ENCODE peak calls at places on chromosome 2, in four cellular contexts. S is lung, X is K562, G is Peyer's patch. A is an unnamed sample.

GRCh38 chr2:20198796-20199361 is 26.1 kb downstream of the SDC1 start:
- DNase-seq in X (no peak), S (peak; percentile 46), G (no peak), A (no peak)

GRCh38 chr2:51717318-51717717 is 685.4 kb upstream of the NRXN1 start:
- DNase-seq in S (no peak), G (no peak), X (no peak), A (no peak)

GRCh38 chr2:61426267-61426897 is 44.5 kb downstream of the USP34 start:
- DNase-seq in X (peak; percentile 67), G (peak; percentile 76), S (peak; percentile 54), A (no peak)

GRCh38 chr2:161965994-161966393 is 108.0 kb downstream of the DPP4 start:
- DNase-seq in G (no peak), X (no peak), S (no peak), A (no peak)

GRCh38 chr2:6077585-6077984 is 385.4 kb downstream of the SOX11 start:
- DNase-seq in S (no peak), X (no peak), G (no peak), A (no peak)

GRCh38 chr2:131152065-131152464 is 46.9 kb downstream of the PLEKHB2 start:
- DNase-seq in S (peak; percentile 22), X (no peak), G (no peak), A (no peak)

GRCh38 chr2:240462704-240463273 is 27.3 kb downstream of the GPC1 start:
- DNase-seq in G (no peak), X (no peak), S (no peak), A (no peak)

GRCh38 chr2:26086155-26086634 is 52.3 kb downstream of the RAB10 start:
- DNase-seq in S (no peak), G (no peak), X (no peak), A (no peak)

GRCh38 chr2:75493230-75493629 is 67.5 kb downstream of the EVA1A start:
- DNase-seq in G (no peak), S (no peak), X (no peak), A (no peak)

GRCh38 chr2:124908411-124908810 is 883.3 kb downstream of the CNTNAP5 start:
- DNase-seq in G (no peak), X (no peak), S (no peak), A (no peak)

GRCh38 chr2:81007104-81007503 is 702.6 kb upstream of the LRRTM1 start:
- DNase-seq in S (no peak), X (no peak), G (no peak), A (no peak)

GRCh38 chr2:230913406-230913805 is 11.6 kb downstream of the GPR55 start:
- DNase-seq in S (no peak), G (peak; percentile 59), X (peak; percentile 62), A (peak; percentile 8)

GRCh38 chr2:179825494-179825893 is 35.9 kb downstream of the ZNF385B start:
- DNase-seq in X (peak; percentile 28), G (no peak), S (no peak), A (no peak)

GRCh38 chr2:3260959-3261358 is 116.7 kb downstream of the EIPR1 start:
- DNase-seq in G (peak; percentile 9), S (no peak), X (no peak), A (no peak)

GRCh38 chr2:164745012-164745797 is 96.4 kb downstream of the COBLL1 start:
- DNase-seq in G (no peak), X (no peak), S (no peak), A (no peak)

GRCh38 chr2:241324775-241325174 is 9.1 kb downstream of the SEPTIN2 start:
- DNase-seq in X (no peak), S (no peak), G (no peak), A (no peak)

GRCh38 chr2:152409691-152410597 is 75.0 kb downstream of the FMNL2 start:
- DNase-seq in S (no peak), G (no peak), X (no peak), A (no peak)

GRCh38 chr2:221088506-221088905 is 483.6 kb downstream of the EPHA4 start:
- DNase-seq in S (no peak), G (no peak), X (no peak), A (no peak)

GRCh38 chr2:179446475-179447141 is 182.0 kb upstream of the SESTD1 start:
- DNase-seq in G (no peak), S (no peak), X (no peak), A (no peak)

GRCh38 chr2:241558532-241559488 is at the start of gene BOK:
- DNase-seq in S (peak; percentile 81), G (no peak), X (peak; percentile 53), A (peak; percentile 88)

DNA sequence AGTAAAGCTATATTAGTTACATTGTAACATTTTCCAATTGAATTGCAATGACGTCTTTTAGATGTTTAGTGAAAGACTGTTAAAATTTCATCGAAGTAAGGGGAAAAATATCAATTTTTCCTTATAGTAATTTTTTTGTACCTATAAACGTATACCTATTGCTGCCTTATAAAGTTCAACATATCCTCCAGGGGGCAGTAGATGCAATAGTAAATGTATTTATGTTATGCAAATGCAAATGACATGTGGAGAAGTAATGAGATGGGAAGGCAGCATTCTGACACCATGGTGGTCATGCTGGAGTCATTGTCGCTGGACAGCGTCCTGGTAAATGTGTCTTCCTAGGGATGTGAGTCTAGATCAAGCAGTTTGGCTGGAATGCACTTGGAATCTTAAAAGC is 38.7 kb downstream of the MSTN start:
- DNase-seq in S (no peak), G (no peak), X (peak; percentile 27), A (no peak)
- TF ChIP-seq CTCF in S (no peak), G (no peak), X (peak; percentile 35), A (peak; percentile 68)

GRCh38 chr2:223238301-223238700 is 186.3 kb downstream of the KCNE4 start:
- DNase-seq in X (no peak), S (no peak), G (no peak), A (no peak)

GRCh38 chr2:223232896-223233295 is 180.9 kb downstream of the KCNE4 start:
- DNase-seq in S (no peak), G (no peak), X (no peak), A (no peak)

GRCh38 chr2:223230352-223230751 is 178.4 kb downstream of the KCNE4 start:
- DNase-seq in S (no peak), G (no peak), X (no peak), A (no peak)

GRCh38 chr2:223235986-223236385 is 184.0 kb downstream of the KCNE4 start:
- DNase-seq in G (no peak), S (no peak), X (no peak), A (no peak)
- H3K27ac ChIP-seq in G (no peak overlapping the region), S (no peak overlapping the region), X (no peak overlapping the region), A (no peak overlapping the region)

GRCh38 chr2:148023861-148024260 is 3.0 kb downstream of the MBD5 start:
- DNase-seq in S (no peak), X (no peak), G (no peak), A (no peak)
- H3K4me3 ChIP-seq in S (no peak overlapping the region), X (no peak overlapping the region), G (no peak overlapping the region), A (no peak overlapping the region)

DNA sequence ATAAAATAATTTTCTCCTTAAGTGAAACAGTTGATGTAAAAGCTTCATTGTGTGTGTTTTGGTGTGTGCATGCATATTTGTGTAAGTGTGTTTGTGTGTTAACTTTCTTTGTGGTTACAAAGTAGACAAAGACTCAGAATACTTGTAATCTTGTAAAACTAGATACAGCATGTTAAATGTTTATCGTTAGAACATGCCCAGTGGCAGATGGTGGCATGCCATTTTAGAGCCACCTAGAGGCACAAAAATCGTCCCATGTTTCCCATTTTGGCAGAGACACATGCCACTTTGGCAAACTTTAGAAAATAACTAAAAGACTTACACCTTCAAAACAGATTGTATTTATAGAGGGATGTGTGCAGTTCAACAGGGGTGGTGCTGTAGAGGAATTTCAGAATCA is 224.1 kb downstream of the LRP1B start:
- DNase-seq in X (no peak), G (no peak), S (no peak), A (no peak)
- TF ChIP-seq CTCF in X (no peak), G (no peak), S (no peak), A (no peak)

GRCh38 chr2:227506456-227506855 is 34.5 kb downstream of the AGFG1 start:
- DNase-seq in S (no peak), X (no peak), G (no peak), A (no peak)
- H3K27ac ChIP-seq in S (no peak overlapping the region), X (peak overlapping the region; percentile 43), G (no peak overlapping the region), A (no peak overlapping the region)

DNA sequence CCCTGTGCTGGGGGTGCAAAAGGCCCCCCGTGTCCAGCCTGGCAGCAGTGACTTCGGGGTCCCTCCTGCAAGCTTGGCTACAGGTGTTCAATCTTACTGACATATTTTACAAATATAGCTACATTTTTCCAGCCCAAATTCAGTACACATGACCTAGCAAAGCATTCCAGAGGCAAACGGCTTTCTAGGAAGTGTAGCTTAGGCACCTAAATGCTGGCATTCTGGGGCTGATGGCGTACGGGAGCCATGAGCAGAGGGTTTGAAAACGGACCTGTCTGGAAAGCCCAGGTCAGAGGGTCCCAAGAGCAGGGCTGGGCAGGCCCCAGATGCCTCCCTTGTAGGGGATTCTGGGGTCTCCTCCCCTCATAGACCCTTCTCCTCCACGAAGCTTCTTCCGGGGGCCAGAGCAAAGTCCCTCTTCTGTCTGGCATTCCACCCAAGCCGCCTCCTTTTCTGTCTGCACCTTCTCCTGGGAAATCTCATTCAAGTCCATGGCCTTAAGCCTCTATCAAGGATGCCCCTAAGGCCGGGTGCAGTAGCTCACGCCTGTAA is 63.3 kb upstream of the ASAP2 start:
- DNase-seq in S (no peak), X (no peak), G (no peak), A (no peak)
- H3K4me3 ChIP-seq in S (no peak overlapping the region), X (peak overlapping the region; percentile 5), G (no peak overlapping the region), A (no peak overlapping the region)

A was measured in RWPE2.